ENCODE peak calls at places on chromosomes 7 and 10, in seven cellular contexts. O is fibroblast of villous mesenchyme, U is GM12865, L is vagina, T is HL-60, X is astrocyte of the cerebellum, Z is cardiac fibroblast. P is an unnamed sample.
A peak's percentile ranks its signal among the peaks of the same experiment; 100 is the strongest.

GRCh38 chr10:78846770-78847169 is 222.0 kb upstream of the ZMIZ1 start:
- DNase-seq in O (no peak), U (no peak), L (no peak), T (no peak), X (no peak), Z (no peak), P (peak; percentile 45)

GRCh38 chr10:63595072-63595471 is 73.9 kb downstream of the REEP3 start:
- DNase-seq in O (no peak), U (no peak), L (no peak), T (no peak), X (no peak), Z (peak; percentile 25), P (no peak)

GRCh38 chr7:155509725-155510551 is 36.4 kb downstream of the CNPY1 start:
- DNase-seq in O (no peak), U (no peak), L (no peak), T (no peak), X (no peak), Z (no peak), P (peak; percentile 65)

GRCh38 chr7:108235451-108236061 is 105.4 kb upstream of the LAMB4 start:
- DNase-seq in O (peak; percentile 34), U (no peak), L (no peak), T (no peak), X (no peak), Z (peak; percentile 58), P (no peak)

GRCh38 chr7:88115258-88116195 is 104.3 kb downstream of the SRI start:
- DNase-seq in O (no peak), U (no peak), L (no peak), T (no peak), X (no peak), Z (no peak), P (no peak)

GRCh38 chr10:98340946-98341345 is 73.0 kb upstream of the LOXL4 start:
- DNase-seq in O (peak; percentile 41), U (peak; percentile 23), L (no peak), T (no peak), X (no peak), Z (peak; percentile 26), P (no peak)

GRCh38 chr10:33695536-33695935 is 361.1 kb upstream of the NRP1 start:
- DNase-seq in O (no peak), U (no peak), L (no peak), T (no peak), X (no peak), Z (no peak), P (no peak)

GRCh38 chr10:3036605-3037004 is 30.7 kb upstream of the PFKP start:
- DNase-seq in O (no peak), U (no peak), L (no peak), T (no peak), X (no peak), Z (no peak), P (no peak)

GRCh38 chr7:130294314-130294713 is 1.4 kb downstream of the CPA4 start:
- DNase-seq in O (peak; percentile 67), U (peak; percentile 69), L (no peak), T (no peak), X (no peak), Z (no peak), P (no peak)

GRCh38 chr7:15461576-15461975 is 100.2 kb downstream of the AGMO start:
- DNase-seq in O (peak; percentile 77), U (no peak), L (no peak), T (no peak), X (peak; percentile 89), Z (peak; percentile 83), P (no peak)

GRCh38 chr10:43287056-43288007 is 20.5 kb upstream of the RASGEF1A start:
- DNase-seq in O (peak; percentile 8), U (peak; percentile 61), L (no peak), T (peak; percentile 41), X (no peak), Z (no peak), P (no peak)

GRCh38 chr7:101382937-101383336 is 20.3 kb downstream of the COL26A1 start:
- DNase-seq in O (no peak), U (no peak), L (no peak), T (no peak), X (no peak), Z (no peak), P (no peak)

GRCh38 chr7:112798199-112799159 is 8.3 kb upstream of the TMEM168 start:
- DNase-seq in O (no peak), U (no peak), L (no peak), T (no peak), X (no peak), Z (no peak), P (no peak)

GRCh38 chr10:1109795-1110673 is 53.8 kb downstream of the WDR37 start:
- DNase-seq in O (peak; percentile 78), U (peak; percentile 86), L (no peak), T (peak; percentile 11), X (peak; percentile 75), Z (peak; percentile 82), P (peak; percentile 85)

GRCh38 chr10:131892817-131893675 is 7.8 kb upstream of the PPP2R2D start:
- DNase-seq in O (no peak), U (no peak), L (no peak), T (no peak), X (no peak), Z (no peak), P (no peak)

GRCh38 chr10:17084989-17085725 is 44.5 kb downstream of the CUBN start:
- DNase-seq in O (no peak), U (no peak), L (no peak), T (no peak), X (no peak), Z (no peak), P (no peak)

GRCh38 chr10:42149027-42149700 is 489.2 kb downstream of the ZNF33B start:
- DNase-seq in O (no peak), U (no peak), L (peak; percentile 96), T (no peak), X (no peak), Z (peak; percentile 1), P (no peak)

GRCh38 chr10:123965973-123966895 is 74.6 kb upstream of the CPXM2 start:
- DNase-seq in O (no peak), U (no peak), L (no peak), T (no peak), X (no peak), Z (no peak), P (no peak)

GRCh38 chr10:86086418-86086817 is 280.2 kb downstream of the GRID1 start:
- DNase-seq in O (no peak), U (no peak), L (peak; percentile 79), T (no peak), X (no peak), Z (no peak), P (no peak)

GRCh38 chr10:93431361-93431760 is 50.8 kb downstream of the MYOF start:
- DNase-seq in O (no peak), U (no peak), L (no peak), T (no peak), X (no peak), Z (no peak), P (no peak)

GRCh38 chr7:30074422-30075030 is 46.3 kb downstream of the PLEKHA8 start:
- DNase-seq in O (peak; percentile 49), U (peak; percentile 31), L (no peak), T (no peak), X (peak; percentile 24), Z (peak; percentile 68), P (no peak)

GRCh38 chr7:17915796-17916195 is 24.5 kb downstream of the SNX13 start:
- DNase-seq in O (peak; percentile 52), U (no peak), L (no peak), T (no peak), X (no peak), Z (no peak), P (no peak)

GRCh38 chr7:130566168-130566897 is 74.4 kb downstream of the MEST start:
- DNase-seq in O (peak; percentile 94), U (peak; percentile 2), L (no peak), T (no peak), X (no peak), Z (peak; percentile 98), P (no peak)

GRCh38 chr10:17273403-17273802 is 45.4 kb downstream of the VIM start:
- DNase-seq in O (no peak), U (no peak), L (no peak), T (no peak), X (no peak), Z (peak; percentile 5), P (no peak)

GRCh38 chr10:61895898-61896605 is 5.4 kb upstream of the ARID5B start:
- DNase-seq in O (no peak), U (no peak), L (no peak), T (no peak), X (no peak), Z (no peak), P (no peak)

GRCh38 chr10:46523119-46523880 is 33.2 kb downstream of the GPRIN2 start:
- DNase-seq in O (no peak), U (no peak), L (no peak), T (no peak), X (no peak), Z (peak; percentile 73), P (peak; percentile 26)

DNA sequence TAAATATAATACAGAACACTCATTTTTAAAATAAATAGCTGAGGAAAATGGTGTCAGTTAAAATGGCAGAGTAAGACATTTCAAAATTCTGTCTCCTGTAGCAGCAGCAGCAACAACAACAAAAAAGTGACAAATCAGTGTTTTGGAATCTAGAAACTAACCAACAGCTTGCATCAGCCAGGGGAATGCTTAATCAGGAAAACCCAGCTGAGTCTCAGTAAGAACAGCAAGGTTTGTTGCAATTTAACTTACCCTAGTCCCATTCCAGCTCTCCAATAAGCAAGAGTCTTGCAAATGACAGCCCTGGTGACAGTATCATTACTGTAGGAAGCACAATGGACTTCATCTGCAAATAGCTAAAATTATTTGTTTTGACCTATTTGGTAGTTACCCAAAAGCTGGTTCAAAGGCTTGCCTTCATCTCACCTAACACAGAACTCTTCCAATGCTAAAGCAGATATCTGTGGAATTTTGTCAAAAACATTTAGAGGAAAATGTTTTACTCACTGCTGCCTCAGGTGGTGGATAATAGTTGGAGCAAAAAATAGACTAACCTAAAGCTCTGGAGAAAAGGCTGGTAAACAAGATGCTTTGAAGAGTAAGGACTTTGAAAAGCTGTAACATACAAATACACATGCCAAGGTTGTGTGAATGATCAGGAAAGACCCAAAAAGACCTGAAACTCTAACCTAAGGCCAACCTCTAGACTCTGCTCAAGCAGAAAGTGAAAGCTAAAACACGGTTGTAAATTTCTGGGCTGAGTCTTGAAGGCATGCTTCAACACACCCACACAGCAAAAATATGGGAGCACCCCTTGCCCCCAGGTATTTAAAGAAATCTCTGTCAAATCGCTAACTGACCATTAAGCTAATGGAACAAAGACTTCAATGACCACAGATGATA is 9.9 kb upstream of the ARHGAP22 start:
- DNase-seq in O (peak; percentile 66), U (peak; percentile 65), L (no peak), T (no peak), X (no peak), Z (peak; percentile 53), P (no peak)
- TF ChIP-seq CTCF in O (peak; percentile 56), U (peak; percentile 33), L (no peak), T (no peak), X (peak; percentile 39), Z (peak; percentile 28), P (peak; percentile 25)

GRCh38 chr10:122725768-122726167 is 26.1 kb upstream of the C10orf120 start:
- DNase-seq in O (no peak), U (no peak), L (no peak), T (no peak), X (no peak), Z (no peak), P (no peak)
- TF ChIP-seq CTCF in O (no peak), U (no peak), L (no peak), T (no peak), X (no peak), Z (no peak), P (no peak)

GRCh38 chr7:1065263-1066260 is 21.2 kb downstream of the GPR146 start:
- DNase-seq in O (peak; percentile 74), U (peak; percentile 83), L (no peak), T (peak; percentile 43), X (no peak), Z (peak; percentile 80), P (peak; percentile 83)
- TF ChIP-seq CTCF in O (peak; percentile 91), U (peak; percentile 90), L (peak; percentile 97), T (peak; percentile 74), X (peak; percentile 82), Z (peak; percentile 93), P (peak; percentile 83)

GRCh38 chr10:32377458-32378370 is 30.8 kb upstream of the EPC1 start:
- DNase-seq in O (peak; percentile 52), U (peak; percentile 66), L (no peak), T (peak; percentile 36), X (peak; percentile 33), Z (peak; percentile 58), P (no peak)
- TF ChIP-seq CTCF in O (peak; percentile 38), U (peak; percentile 33), L (no peak), T (peak; percentile 9), X (peak; percentile 45), Z (peak; percentile 42), P (no peak)

P was measured in glutamatergic neuron.